ENCODE peak calls at places on chromosomes 4 and X, in five cellular contexts. V, D, P, Q and Z are unnamed samples.

GRCh38 chr4:172547724-172548123 is 620.9 kb upstream of the GALNT7 start:
- DNase-seq in D (no peak), V (no peak), Q (no peak), P (no peak), Z (no peak)

GRCh38 chrX:16923157-16923556 is 23.3 kb upstream of the REPS2 start:
- DNase-seq in D (no peak), V (no peak), P (no peak), Q (no peak), Z (no peak)

GRCh38 chr4:102575369-102576129 is 74.4 kb downstream of the NFKB1 start:
- DNase-seq in P (peak; percentile 34), Q (no peak), V (no peak), D (no peak), Z (no peak)

GRCh38 chrX:109472939-109473713 is 8.8 kb downstream of the GUCY2F start:
- DNase-seq in V (peak; percentile 66), Q (no peak), D (no peak), P (peak; percentile 51), Z (no peak)

GRCh38 chr4:160136021-160136420 is 1033.1 kb downstream of the RAPGEF2 start:
- DNase-seq in V (no peak), P (peak; percentile 77), D (no peak), Q (no peak), Z (no peak)

GRCh38 chr4:173991321-173991720 is 292.1 kb downstream of the FBXO8 start:
- DNase-seq in P (no peak), Q (no peak), D (no peak), V (no peak), Z (no peak)

GRCh38 chr4:159175165-159175988 is 72.5 kb downstream of the RAPGEF2 start:
- DNase-seq in V (peak; percentile 93), P (peak; percentile 80), Q (peak; percentile 69), D (peak; percentile 35), Z (peak; percentile 74)

GRCh38 chrX:2690856-2691542 is at the start of gene CD99:
- DNase-seq in D (peak; percentile 96), V (peak; percentile 91), Q (peak; percentile 90), P (peak; percentile 77), Z (peak; percentile 97)

GRCh38 chrX:10617964-10618342 is 2.4 kb downstream of the MID1 start:
- DNase-seq in Q (no peak), P (peak; percentile 67), V (peak; percentile 63), D (no peak), Z (no peak)

GRCh38 chr4:48963042-48963679 is 22.9 kb upstream of the CWH43 start:
- DNase-seq in P (peak; percentile 71), Q (peak; percentile 66), V (peak; percentile 93), D (peak; percentile 22), Z (no peak)

GRCh38 chr4:139609647-139610046 is 53.6 kb upstream of the SETD7 start:
- DNase-seq in V (peak; percentile 71), P (peak; percentile 19), D (no peak), Q (no peak), Z (no peak)

GRCh38 chr4:44532851-44533250 is 84.2 kb upstream of the KCTD8 start:
- DNase-seq in Q (no peak), D (no peak), P (no peak), V (no peak), Z (no peak)

GRCh38 chr4:6184169-6184568 is 16.2 kb downstream of the JAKMIP1 start:
- DNase-seq in V (no peak), D (no peak), Q (no peak), P (no peak), Z (no peak)

GRCh38 chr4:118931791-118932190 is 43.1 kb downstream of the SYNPO2 start:
- DNase-seq in Q (no peak), D (no peak), P (no peak), V (no peak), Z (no peak)

GRCh38 chr4:169485791-169486742 is 126.3 kb downstream of the NEK1 start:
- DNase-seq in D (no peak), Q (no peak), V (peak; percentile 77), P (peak; percentile 50), Z (no peak)

GRCh38 chrX:31232506-31232905 is 160.7 kb upstream of the FTHL17 start:
- DNase-seq in V (no peak), D (no peak), Q (no peak), P (no peak), Z (no peak)

GRCh38 chrX:31237189-31237588 is 165.3 kb upstream of the FTHL17 start:
- DNase-seq in D (no peak), Q (no peak), V (no peak), P (no peak), Z (no peak)

GRCh38 chrX:31233941-31234496 is 162.2 kb upstream of the FTHL17 start:
- DNase-seq in D (no peak), P (no peak), V (no peak), Q (no peak), Z (no peak)

GRCh38 chrX:31240982-31241381 is 169.1 kb upstream of the FTHL17 start:
- DNase-seq in D (no peak), P (no peak), V (no peak), Q (no peak), Z (no peak)

GRCh38 chrX:31236231-31236630 is 164.4 kb upstream of the FTHL17 start:
- DNase-seq in P (no peak), Q (no peak), V (no peak), D (no peak), Z (no peak)
- H3K4me1 ChIP-seq in P (no peaks in the 10 kb centered on the region), Q (no peaks in the 10 kb centered on the region), V (no peaks in the 10 kb centered on the region), D (no peaks in the 10 kb centered on the region), Z (no peaks in the 10 kb centered on the region)

GRCh38 chr4:784401-785331 is 41.3 kb downstream of the CPLX1 start:
- DNase-seq in V (no peak), Q (no peak), D (no peak), P (no peak), Z (no peak)
- H3K4me1 ChIP-seq in V (peaks cover 12% of the 10 kb centered on the region), Q (no peaks in the 10 kb centered on the region), D (peaks cover 48% of the 10 kb centered on the region), P (peaks cover 17% of the 10 kb centered on the region), Z (peaks cover 61% of the 10 kb centered on the region)

GRCh38 chr4:15649914-15650545 is 5.1 kb downstream of the FBXL5 start:
- DNase-seq in V (peak; percentile 70), Q (no peak), P (peak; percentile 49), D (no peak), Z (no peak)

GRCh38 chr4:15652191-15652590 is 3.0 kb downstream of the FBXL5 start:
- DNase-seq in Q (no peak), D (no peak), P (no peak), V (peak; percentile 16), Z (no peak)

GRCh38 chr4:15653430-15653829 is 1.7 kb downstream of the FBXL5 start:
- DNase-seq in Q (no peak), P (no peak), V (no peak), D (no peak), Z (no peak)

GRCh38 chr4:15653864-15654391 is 1.2 kb downstream of the FBXL5 start:
- DNase-seq in P (peak; percentile 66), V (peak; percentile 77), Q (no peak), D (no peak), Z (no peak)

DNA sequence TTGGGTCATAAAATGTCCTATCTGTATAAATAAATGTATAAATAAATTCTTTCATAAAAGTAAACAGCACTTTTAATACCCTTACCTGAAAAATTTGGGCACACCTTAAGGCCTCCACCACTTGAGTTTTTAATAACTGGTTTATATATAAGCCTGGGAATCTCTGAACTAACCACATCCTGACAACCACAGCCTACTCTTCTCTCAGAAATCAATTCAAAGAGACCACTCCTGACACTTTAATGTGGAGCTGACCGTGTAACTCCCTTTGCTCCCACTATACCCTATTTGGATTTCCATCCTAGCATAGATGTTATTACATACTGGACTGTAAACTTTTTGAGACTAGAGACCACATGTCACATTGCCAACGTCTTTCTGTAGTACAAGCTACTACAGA is 3.5 kb downstream of the FBXL5 start:
- DNase-seq in D (no peak), P (no peak), V (peak; percentile 9), Q (no peak), Z (no peak)
- H3K4me1 ChIP-seq in D (peaks cover 79% of the 10 kb centered on the region), P (peaks cover 28% of the 10 kb centered on the region), V (peaks cover 42% of the 10 kb centered on the region), Q (no peaks in the 10 kb centered on the region), Z (peaks cover 81% of the 10 kb centered on the region)

GRCh38 chrX:84223261-84223660 is 35.3 kb upstream of the RPS6KA6 start:
- DNase-seq in D (no peak), P (no peak), Q (no peak), V (no peak), Z (no peak)
- H3K4me1 ChIP-seq in D (no peaks in the 10 kb centered on the region), P (no peaks in the 10 kb centered on the region), Q (no peaks in the 10 kb centered on the region), V (peaks cover 6% of the 10 kb centered on the region), Z (no peaks in the 10 kb centered on the region)

DNA sequence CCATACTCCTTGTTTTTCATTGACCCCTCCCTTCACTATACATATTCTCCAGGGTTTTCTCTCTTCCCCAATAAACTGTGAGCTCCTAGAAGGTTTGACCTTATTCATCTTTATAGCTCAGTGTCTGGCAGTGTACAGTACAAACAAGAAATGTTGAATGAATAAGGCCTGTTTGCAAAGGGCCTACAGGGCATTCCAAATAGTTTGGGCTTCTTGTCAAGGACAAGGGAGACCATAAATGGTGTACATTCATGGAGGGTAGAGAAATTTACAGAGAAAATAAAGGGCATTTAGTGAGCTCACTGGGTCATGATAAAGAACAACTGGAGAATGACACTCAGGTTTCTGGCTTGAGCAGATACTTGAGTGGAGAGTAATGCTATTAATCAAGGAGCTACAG is 47.5 kb upstream of the EIF1AX start:
- DNase-seq in D (no peak), Q (no peak), P (no peak), V (no peak), Z (no peak)
- H3K4me1 ChIP-seq in D (no peaks in the 10 kb centered on the region), Q (no peaks in the 10 kb centered on the region), P (no peaks in the 10 kb centered on the region), V (peaks cover 10% of the 10 kb centered on the region), Z (no peaks in the 10 kb centered on the region)

DNA sequence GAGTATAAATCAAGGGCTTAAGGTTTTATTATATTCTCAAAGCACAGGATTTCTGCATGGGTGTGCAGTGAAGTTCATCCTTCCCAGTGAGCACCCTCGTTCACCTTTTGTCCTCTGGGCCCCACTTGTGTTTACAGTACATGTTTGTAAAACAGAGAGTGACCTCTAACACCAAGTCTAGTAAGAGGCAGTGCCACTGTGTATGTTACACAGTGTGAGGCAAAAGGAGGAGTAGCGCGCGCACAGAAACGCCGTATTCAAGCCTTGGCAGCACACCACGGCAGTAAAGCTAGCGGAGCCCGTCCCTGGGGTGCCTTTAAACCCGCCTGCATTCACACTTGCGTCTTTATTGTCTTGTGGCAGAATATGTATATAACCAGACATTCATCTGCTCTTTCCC is 51.9 kb downstream of the CCNI start:
- DNase-seq in P (no peak), D (no peak), V (no peak), Q (no peak), Z (no peak)
- H3K4me1 ChIP-seq in P (peaks cover 8% of the 10 kb centered on the region), D (peaks cover 19% of the 10 kb centered on the region), V (peaks cover 42% of the 10 kb centered on the region), Q (no peaks in the 10 kb centered on the region), Z (no peaks in the 10 kb centered on the region)